ENCODE peak calls at places on chromosomes 16 and 17, in nine cellular contexts. One of them, this sample, is unnamed.

GRCh38 chr17:42249681-42250446 is 26.3 kb downstream of the STAT5B start:
- DNase-seq in central memory CD4-positive, alpha-beta T cell: peak
- DNase-seq in dorsolateral prefrontal cortex: no peak
- DNase-seq in NCI-H1930: no peak
- DNase-seq in NCI-H2029 treated with DMSO at 0.1 percent for 48 hours: no peak
- DNase-seq in pulmonary artery endothelial cell: no peak
- DNase-seq in HT1080: no peak
- DNase-seq in ACHN: no peak
- DNase-seq in stimulated activated naive CD8-positive, alpha-beta T cell treated with anti-CD3 and anti-CD28 coated beads, Interleukin-15, Interleukin-2, amounts not matched to agents 100 U/mL and 50 U/mL, for 24 hours: peak
- DNase-seq in this sample: no peak

GRCh38 chr16:63652091-63652490 is 1469.8 kb downstream of the CDH11 start:
- DNase-seq in central memory CD4-positive, alpha-beta T cell: no peak
- DNase-seq in dorsolateral prefrontal cortex: no peak
- DNase-seq in NCI-H1930: no peak
- DNase-seq in NCI-H2029 treated with DMSO at 0.1 percent for 48 hours: no peak
- DNase-seq in pulmonary artery endothelial cell: no peak
- DNase-seq in HT1080: no peak
- DNase-seq in ACHN: no peak
- DNase-seq in stimulated activated naive CD8-positive, alpha-beta T cell treated with anti-CD3 and anti-CD28 coated beads, Interleukin-15, Interleukin-2, amounts not matched to agents 100 U/mL and 50 U/mL, for 24 hours: no peak
- DNase-seq in this sample: no peak

GRCh38 chr16:88103581-88104188 is 152.5 kb downstream of the BANP start:
- DNase-seq in central memory CD4-positive, alpha-beta T cell: no peak
- DNase-seq in dorsolateral prefrontal cortex: no peak
- DNase-seq in NCI-H1930: no peak
- DNase-seq in NCI-H2029 treated with DMSO at 0.1 percent for 48 hours: no peak
- DNase-seq in pulmonary artery endothelial cell: no peak
- DNase-seq in HT1080: no peak
- DNase-seq in ACHN: no peak
- DNase-seq in stimulated activated naive CD8-positive, alpha-beta T cell treated with anti-CD3 and anti-CD28 coated beads, Interleukin-15, Interleukin-2, amounts not matched to agents 100 U/mL and 50 U/mL, for 24 hours: no peak
- DNase-seq in this sample: peak

GRCh38 chr17:82095777-82096708 is 2.0 kb downstream of the FASN start:
- DNase-seq in central memory CD4-positive, alpha-beta T cell: no peak
- DNase-seq in dorsolateral prefrontal cortex: no peak
- DNase-seq in NCI-H1930: no peak
- DNase-seq in NCI-H2029 treated with DMSO at 0.1 percent for 48 hours: no peak
- DNase-seq in pulmonary artery endothelial cell: no peak
- DNase-seq in HT1080: no peak
- DNase-seq in ACHN: no peak
- DNase-seq in stimulated activated naive CD8-positive, alpha-beta T cell treated with anti-CD3 and anti-CD28 coated beads, Interleukin-15, Interleukin-2, amounts not matched to agents 100 U/mL and 50 U/mL, for 24 hours: no peak
- DNase-seq in this sample: no peak

GRCh38 chr16:11402051-11402744 is 56.9 kb downstream of the RMI2 start:
- DNase-seq in central memory CD4-positive, alpha-beta T cell: no peak
- DNase-seq in dorsolateral prefrontal cortex: peak
- DNase-seq in NCI-H1930: no peak
- DNase-seq in NCI-H2029 treated with DMSO at 0.1 percent for 48 hours: no peak
- DNase-seq in pulmonary artery endothelial cell: no peak
- DNase-seq in HT1080: no peak
- DNase-seq in ACHN: no peak
- DNase-seq in stimulated activated naive CD8-positive, alpha-beta T cell treated with anti-CD3 and anti-CD28 coated beads, Interleukin-15, Interleukin-2, amounts not matched to agents 100 U/mL and 50 U/mL, for 24 hours: no peak
- DNase-seq in this sample: peak

GRCh38 chr16:31355701-31356100 is 725 bp downstream of the ITGAX start:
- DNase-seq in central memory CD4-positive, alpha-beta T cell: no peak
- DNase-seq in dorsolateral prefrontal cortex: peak
- DNase-seq in NCI-H1930: no peak
- DNase-seq in NCI-H2029 treated with DMSO at 0.1 percent for 48 hours: no peak
- DNase-seq in pulmonary artery endothelial cell: no peak
- DNase-seq in HT1080: no peak
- DNase-seq in ACHN: no peak
- DNase-seq in stimulated activated naive CD8-positive, alpha-beta T cell treated with anti-CD3 and anti-CD28 coated beads, Interleukin-15, Interleukin-2, amounts not matched to agents 100 U/mL and 50 U/mL, for 24 hours: no peak
- DNase-seq in this sample: no peak

GRCh38 chr17:73430848-73431247 is 119.0 kb upstream of the CDC42EP4 start:
- DNase-seq in central memory CD4-positive, alpha-beta T cell: no peak
- DNase-seq in dorsolateral prefrontal cortex: no peak
- DNase-seq in NCI-H1930: no peak
- DNase-seq in NCI-H2029 treated with DMSO at 0.1 percent for 48 hours: peak
- DNase-seq in pulmonary artery endothelial cell: no peak
- DNase-seq in HT1080: no peak
- DNase-seq in ACHN: no peak
- DNase-seq in stimulated activated naive CD8-positive, alpha-beta T cell treated with anti-CD3 and anti-CD28 coated beads, Interleukin-15, Interleukin-2, amounts not matched to agents 100 U/mL and 50 U/mL, for 24 hours: no peak
- DNase-seq in this sample: peak

GRCh38 chr17:15351925-15352324 is 10.5 kb upstream of the TEKT3 start:
- DNase-seq in central memory CD4-positive, alpha-beta T cell: no peak
- DNase-seq in dorsolateral prefrontal cortex: no peak
- DNase-seq in NCI-H1930: no peak
- DNase-seq in NCI-H2029 treated with DMSO at 0.1 percent for 48 hours: no peak
- DNase-seq in pulmonary artery endothelial cell: no peak
- DNase-seq in HT1080: peak
- DNase-seq in ACHN: no peak
- DNase-seq in stimulated activated naive CD8-positive, alpha-beta T cell treated with anti-CD3 and anti-CD28 coated beads, Interleukin-15, Interleukin-2, amounts not matched to agents 100 U/mL and 50 U/mL, for 24 hours: no peak
- DNase-seq in this sample: no peak

GRCh38 chr17:19381361-19381740 is 3.1 kb downstream of the MAPK7 start:
- DNase-seq in central memory CD4-positive, alpha-beta T cell: no peak
- DNase-seq in dorsolateral prefrontal cortex: no peak
- DNase-seq in NCI-H1930: no peak
- DNase-seq in NCI-H2029 treated with DMSO at 0.1 percent for 48 hours: no peak
- DNase-seq in pulmonary artery endothelial cell: no peak
- DNase-seq in HT1080: no peak
- DNase-seq in ACHN: no peak
- DNase-seq in stimulated activated naive CD8-positive, alpha-beta T cell treated with anti-CD3 and anti-CD28 coated beads, Interleukin-15, Interleukin-2, amounts not matched to agents 100 U/mL and 50 U/mL, for 24 hours: no peak
- DNase-seq in this sample: peak

GRCh38 chr17:47982091-47982617 is 11.2 kb downstream of the CDK5RAP3 start:
- DNase-seq in central memory CD4-positive, alpha-beta T cell: no peak
- DNase-seq in dorsolateral prefrontal cortex: no peak
- DNase-seq in NCI-H1930: no peak
- DNase-seq in NCI-H2029 treated with DMSO at 0.1 percent for 48 hours: no peak
- DNase-seq in pulmonary artery endothelial cell: no peak
- DNase-seq in HT1080: no peak
- DNase-seq in ACHN: no peak
- DNase-seq in stimulated activated naive CD8-positive, alpha-beta T cell treated with anti-CD3 and anti-CD28 coated beads, Interleukin-15, Interleukin-2, amounts not matched to agents 100 U/mL and 50 U/mL, for 24 hours: no peak
- DNase-seq in this sample: no peak

GRCh38 chr17:83173997-83174858 is 94.8 kb downstream of the METRNL start:
- DNase-seq in central memory CD4-positive, alpha-beta T cell: no peak
- DNase-seq in dorsolateral prefrontal cortex: no peak
- DNase-seq in NCI-H1930: no peak
- DNase-seq in NCI-H2029 treated with DMSO at 0.1 percent for 48 hours: peak
- DNase-seq in pulmonary artery endothelial cell: no peak
- DNase-seq in HT1080: no peak
- DNase-seq in ACHN: no peak
- DNase-seq in stimulated activated naive CD8-positive, alpha-beta T cell treated with anti-CD3 and anti-CD28 coated beads, Interleukin-15, Interleukin-2, amounts not matched to agents 100 U/mL and 50 U/mL, for 24 hours: peak
- DNase-seq in this sample: peak

GRCh38 chr17:36627101-36627500 is 25.7 kb downstream of the MRM1 start:
- DNase-seq in central memory CD4-positive, alpha-beta T cell: no peak
- DNase-seq in dorsolateral prefrontal cortex: no peak
- DNase-seq in NCI-H1930: peak
- DNase-seq in NCI-H2029 treated with DMSO at 0.1 percent for 48 hours: no peak
- DNase-seq in pulmonary artery endothelial cell: no peak
- DNase-seq in HT1080: no peak
- DNase-seq in ACHN: no peak
- DNase-seq in stimulated activated naive CD8-positive, alpha-beta T cell treated with anti-CD3 and anti-CD28 coated beads, Interleukin-15, Interleukin-2, amounts not matched to agents 100 U/mL and 50 U/mL, for 24 hours: no peak
- DNase-seq in this sample: no peak

GRCh38 chr17:32161506-32162365 is 19.4 kb downstream of the RHOT1 start:
- DNase-seq in central memory CD4-positive, alpha-beta T cell: no peak
- DNase-seq in dorsolateral prefrontal cortex: no peak
- DNase-seq in NCI-H1930: no peak
- DNase-seq in NCI-H2029 treated with DMSO at 0.1 percent for 48 hours: no peak
- DNase-seq in pulmonary artery endothelial cell: no peak
- DNase-seq in HT1080: peak
- DNase-seq in ACHN: peak
- DNase-seq in stimulated activated naive CD8-positive, alpha-beta T cell treated with anti-CD3 and anti-CD28 coated beads, Interleukin-15, Interleukin-2, amounts not matched to agents 100 U/mL and 50 U/mL, for 24 hours: no peak
- DNase-seq in this sample: no peak

This sample was measured in posterior vena cava.